ENCODE peak calls at places on chromosomes 11 and 22, in five cellular contexts. L is T-cell; V is stimulated activated CD4-positive, alpha-beta T cell treated with anti-CD3 and anti-CD28 coated beads, TNF-alpha, amount 100 ng/mL, for 48 hours; C is CD4-positive, alpha-beta T cell; A is NCI-H1092. I is an unnamed sample.

GRCh38 chr11:7268727-7269126 is 17.0 kb downstream of the SYT9 start:
- DNase-seq in L (no peak), V (no peak), C (no peak), A (no peak), I (no peak)

GRCh38 chr11:31973175-31973574 is 117.7 kb upstream of the RCN1 start:
- DNase-seq in L (no peak), V (no peak), C (no peak), A (no peak), I (no peak)

GRCh38 chr22:38315801-38316339 is 1.4 kb downstream of the CSNK1E start:
- DNase-seq in L (no peak), V (no peak), C (no peak), A (no peak), I (no peak)

GRCh38 chr11:40401132-40401853 is 1058.2 kb downstream of the LRRC4C start:
- DNase-seq in L (no peak), V (no peak), C (no peak), A (peak; percentile 44), I (no peak)

GRCh38 chr22:32820131-32820882 is 18.8 kb downstream of the TIMP3 start:
- DNase-seq in L (no peak), V (no peak), C (no peak), A (no peak), I (no peak)

GRCh38 chr11:44753965-44754645 is 27.3 kb downstream of the TSPAN18 start:
- DNase-seq in L (no peak), V (no peak), C (no peak), A (no peak), I (no peak)

GRCh38 chr11:107576497-107577086 is 11.1 kb upstream of the ALKBH8 start:
- DNase-seq in L (peak; percentile 23), V (peak; percentile 40), C (peak; percentile 49), A (no peak), I (no peak)

GRCh38 chr11:1866226-1866625 is 13.3 kb downstream of the LSP1 start:
- DNase-seq in L (no peak), V (no peak), C (no peak), A (no peak), I (no peak)

GRCh38 chr11:129947474-129947873 is 52.1 kb upstream of the NFRKB start:
- DNase-seq in L (no peak), V (no peak), C (no peak), A (no peak), I (no peak)

GRCh38 chr22:40567106-40567505 is 69.4 kb downstream of the MRTFA start:
- DNase-seq in L (no peak), V (no peak), C (no peak), A (no peak), I (no peak)

GRCh38 chr11:44199816-44200215 is 104.3 kb downstream of the EXT2 start:
- DNase-seq in L (no peak), V (no peak), C (no peak), A (no peak), I (no peak)

GRCh38 chr22:33076368-33076767 is 18.2 kb upstream of the SYN3 start:
- DNase-seq in L (no peak), V (no peak), C (no peak), A (no peak), I (no peak)

GRCh38 chr11:56932572-56933235 is 56.0 kb upstream of the OR5AK2 start:
- DNase-seq in L (no peak), V (no peak), C (no peak), A (no peak), I (peak; percentile 19)

GRCh38 chr22:48887394-48888332 is 940.0 kb downstream of the BRD1 start:
- DNase-seq in L (no peak), V (no peak), C (no peak), A (no peak), I (no peak)

GRCh38 chr11:118236170-118236569 is 11.4 kb upstream of the JAML start:
- DNase-seq in L (no peak), V (no peak), C (no peak), A (no peak), I (no peak)

GRCh38 chr11:113507341-113507740 is 32.1 kb upstream of the DRD2 start:
- DNase-seq in L (no peak), V (no peak), C (no peak), A (no peak), I (no peak)

GRCh38 chr22:20056696-20057386 is 23.2 kb upstream of the DGCR8 start:
- DNase-seq in L (no peak), V (no peak), C (no peak), A (no peak), I (no peak)

GRCh38 chr22:46703166-46703995 is 34.7 kb downstream of the CERK start:
- DNase-seq in L (no peak), V (no peak), C (no peak), A (no peak), I (no peak)

GRCh38 chr11:21912280-21912679 is 280.6 kb upstream of the ANO5 start:
- DNase-seq in L (no peak), V (no peak), C (no peak), A (no peak), I (no peak)

GRCh38 chr11:104432526-104432925 is 268.6 kb upstream of the PDGFD start:
- DNase-seq in L (no peak), V (no peak), C (no peak), A (no peak), I (no peak)

GRCh38 chr11:115425816-115426215 is 78.4 kb downstream of the CADM1 start:
- DNase-seq in L (no peak), V (no peak), C (no peak), A (no peak), I (no peak)

GRCh38 chr22:38144025-38144405 is 33.5 kb upstream of the BAIAP2L2 start:
- DNase-seq in L (no peak), V (no peak), C (no peak), A (no peak), I (no peak)

GRCh38 chr11:123942413-123942812 is 1.2 kb downstream of the OR6T1 start:
- DNase-seq in L (no peak), V (no peak), C (no peak), A (no peak), I (no peak)

GRCh38 chr22:42173183-42173926 is 42.7 kb upstream of the CYP2D6 start:
- DNase-seq in L (no peak), V (no peak), C (no peak), A (no peak), I (no peak)

GRCh38 chr11:46719048-46719542 is at the start of gene F2:
- DNase-seq in L (no peak), V (no peak), C (no peak), A (no peak), I (no peak)

GRCh38 chr11:64519541-64519940 is 71.5 kb upstream of the SLC22A12 start:
- DNase-seq in L (no peak), V (no peak), C (no peak), A (no peak), I (peak; percentile 35)

GRCh38 chr11:58927393-58928081 is 11.8 kb upstream of the GLYATL1 start:
- DNase-seq in L (peak; percentile 0), V (no peak), C (peak; percentile 15), A (peak; percentile 80), I (peak; percentile 37)

GRCh38 chr22:26404851-26405357 is 24.2 kb upstream of the ASPHD2 start:
- DNase-seq in L (no peak), V (no peak), C (no peak), A (no peak), I (no peak)

GRCh38 chr11:124717421-124717785 is 22.3 kb upstream of the NRGN start:
- DNase-seq in L (no peak), V (no peak), C (no peak), A (no peak), I (no peak)

GRCh38 chr11:73995247-73995646 is 12.6 kb upstream of the UCP2 start:
- DNase-seq in L (no peak), V (no peak), C (no peak), A (no peak), I (no peak)